ENCODE peak calls at places on chromosomes 16 and 17, in eight cellular contexts. V is HCT116, U is OCI-LY7, G is GM23248, T is MM.1S, M is hepatocyte, E is PC-3, Y is GM23338. W is an unnamed sample.

GRCh38 chr17:1878419-1879121 is 48.8 kb downstream of the RPA1 start:
- DNase-seq in M (no peak), T (no peak), E (peak; percentile 31), Y (no peak), V (no peak), G (peak; percentile 57), U (no peak), W (no peak)

GRCh38 chr17:42795061-42795460 is 3.4 kb downstream of the COA3 start:
- DNase-seq in G (no peak), V (no peak), U (no peak), Y (no peak), E (no peak), T (no peak), M (no peak), W (no peak)

GRCh38 chr17:80354381-80354780 is 60.6 kb upstream of the ENDOV start:
- DNase-seq in U (no peak), E (no peak), M (no peak), T (no peak), V (no peak), G (no peak), Y (no peak), W (no peak)

GRCh38 chr16:50651835-50652438 is 29.2 kb downstream of the SNX20 start:
- DNase-seq in V (no peak), M (no peak), T (no peak), E (no peak), Y (no peak), U (no peak), G (no peak), W (no peak)

GRCh38 chr17:30309591-30309990 is 17.8 kb upstream of the BLMH start:
- DNase-seq in T (no peak), G (peak; percentile 46), M (no peak), E (no peak), V (no peak), Y (no peak), U (no peak), W (no peak)

GRCh38 chr17:28953444-28954118 is 2.3 kb upstream of the PHF12 start:
- DNase-seq in T (peak; percentile 42), V (peak; percentile 45), G (peak; percentile 53), Y (peak; percentile 97), M (peak; percentile 64), E (peak; percentile 54), U (peak; percentile 70), W (peak; percentile 88)

GRCh38 chr17:49546546-49547535 is 28.8 kb upstream of the NXPH3 start:
- DNase-seq in E (no peak), Y (no peak), T (no peak), G (no peak), U (no peak), V (no peak), M (peak; percentile 3), W (peak; percentile 81)

GRCh38 chr17:37787055-37787720 is 42.3 kb upstream of the HNF1B start:
- DNase-seq in V (no peak), M (peak; percentile 73), U (no peak), T (no peak), E (no peak), Y (no peak), G (peak; percentile 39), W (no peak)

GRCh38 chr16:5500526-5500925 is 402.9 kb upstream of the EEF2KMT start:
- DNase-seq in G (no peak), Y (no peak), M (no peak), E (no peak), T (no peak), U (no peak), V (no peak), W (no peak)

GRCh38 chr17:1617620-1618174 is 10.9 kb downstream of the SLC43A2 start:
- DNase-seq in V (peak; percentile 93), T (no peak), G (peak; percentile 94), M (peak; percentile 83), U (no peak), Y (no peak), E (no peak), W (no peak)

GRCh38 chr17:68600881-68601564 is at the start of gene FAM20A:
- DNase-seq in Y (peak; percentile 53), T (no peak), V (no peak), U (no peak), M (peak; percentile 79), E (no peak), G (peak; percentile 69), W (peak; percentile 59)

GRCh38 chr16:53087101-53087500 is 32.3 kb downstream of the CHD9 start:
- DNase-seq in V (no peak), M (no peak), U (no peak), T (no peak), G (peak; percentile 80), E (no peak), Y (no peak), W (no peak)

GRCh38 chr17:4786516-4786915 is 352 bp upstream of the VMO1 start:
- DNase-seq in Y (no peak), U (no peak), T (no peak), G (peak; percentile 21), M (no peak), V (no peak), E (no peak), W (no peak)

GRCh38 chr16:61391835-61392234 is 644.4 kb downstream of the CDH8 start:
- DNase-seq in T (no peak), E (no peak), M (no peak), U (no peak), Y (no peak), G (no peak), V (no peak), W (no peak)

GRCh38 chr16:23704772-23705516 is 8.1 kb downstream of the ERN2 start:
- DNase-seq in G (no peak), V (no peak), M (no peak), E (no peak), U (no peak), Y (no peak), T (no peak), W (no peak)

GRCh38 chr17:41782142-41782541 is 4.4 kb downstream of the JUP start:
- DNase-seq in G (no peak), M (no peak), U (no peak), V (no peak), E (no peak), Y (no peak), T (no peak), W (no peak)

GRCh38 chr16:1543085-1543896 is 9.8 kb downstream of the TMEM204 start:
- DNase-seq in E (peak; percentile 74), G (peak; percentile 88), T (no peak), M (no peak), U (peak; percentile 4), V (peak; percentile 31), Y (peak; percentile 67), W (peak; percentile 17)

GRCh38 chr17:373616-374225 is 21.1 kb upstream of the RPH3AL start:
- DNase-seq in G (peak; percentile 38), T (no peak), U (no peak), V (no peak), E (peak; percentile 58), M (no peak), Y (peak; percentile 44), W (no peak)

GRCh38 chr16:12231666-12232065 is 255.1 kb downstream of the SNX29 start:
- DNase-seq in T (no peak), M (no peak), Y (no peak), U (no peak), E (peak; percentile 71), G (peak; percentile 84), V (no peak), W (no peak)

GRCh38 chr17:14052886-14053615 is 16.3 kb upstream of the COX10 start:
- DNase-seq in M (peak; percentile 19), Y (no peak), T (no peak), V (no peak), U (no peak), G (peak; percentile 9), E (no peak), W (no peak)

GRCh38 chr17:63274156-63274555 is 171.9 kb downstream of the CYB561 start:
- DNase-seq in T (no peak), M (no peak), Y (no peak), E (peak; percentile 83), V (peak; percentile 32), G (peak; percentile 77), U (no peak), W (no peak)

GRCh38 chr16:75572859-75573542 is 6.8 kb downstream of the GABARAPL2 start:
- DNase-seq in Y (no peak), U (no peak), M (no peak), G (no peak), T (no peak), V (no peak), E (no peak), W (no peak)

DNA sequence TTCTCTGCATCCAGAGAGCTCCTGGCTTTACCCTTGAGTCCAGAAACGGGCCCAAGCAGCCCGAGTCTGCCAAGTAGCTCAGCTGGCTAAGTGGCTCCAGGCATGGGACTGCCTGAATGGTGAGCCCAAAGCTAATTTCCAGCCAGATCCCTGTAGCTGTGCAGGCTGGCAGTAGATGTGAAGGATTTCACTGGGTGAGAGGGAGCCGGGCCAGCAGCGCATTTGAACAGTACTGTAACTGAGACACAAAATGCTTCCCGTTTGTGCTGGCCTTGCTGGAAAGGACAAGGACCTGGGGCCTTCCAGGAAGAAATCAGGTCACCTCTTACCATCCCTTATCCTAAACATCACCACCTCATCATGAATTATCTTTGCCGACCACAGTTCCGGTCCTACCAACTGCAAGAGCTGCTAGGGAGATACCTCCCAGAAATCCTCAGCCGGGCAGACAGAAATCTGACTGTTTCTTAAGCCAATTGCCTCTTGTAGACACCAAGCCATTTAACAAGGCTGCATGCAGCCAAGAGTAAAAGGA is 3.7 kb downstream of the TIMP2 start:
- DNase-seq in Y (no peak), V (no peak), U (no peak), E (no peak), G (peak; percentile 62), T (no peak), M (no peak), W (no peak)
- TF ChIP-seq EZH2phosphoT487 in Y (no peak), V (no peak), U (no peak), E (no peak), G (no peak), T (no peak), M (no peak), W (no peak)

GRCh38 chr16:85174871-85175723 is 62.8 kb upstream of the CIBAR2 start:
- DNase-seq in M (no peak), Y (no peak), T (no peak), G (peak; percentile 76), U (no peak), V (no peak), E (peak; percentile 19), W (no peak)
- H3K4me1 ChIP-seq in M (peaks cover 49% of the 10 kb centered on the region), Y (peaks cover 34% of the 10 kb centered on the region), T (no peaks in the 10 kb centered on the region), G (peaks cover 43% of the 10 kb centered on the region), U (no peaks in the 10 kb centered on the region), V (peaks cover 52% of the 10 kb centered on the region), E (peaks cover 40% of the 10 kb centered on the region), W (peaks cover 28% of the 10 kb centered on the region)

GRCh38 chr17:12973496-12974318 is 44.1 kb downstream of the ELAC2 start:
- DNase-seq in G (peak; percentile 39), Y (peak; percentile 69), M (peak; percentile 17), T (no peak), E (no peak), V (no peak), U (no peak), W (peak; percentile 44)
- H2AFZ ChIP-seq in G (peak overlapping the region; percentile 88), Y (peak overlapping the region; percentile 52), M (peak overlapping the region; percentile 33), T (no peak overlapping the region), E (no peak overlapping the region), V (no peak overlapping the region), U (no peak overlapping the region), W (no peak overlapping the region)

GRCh38 chr16:80591071-80591935 is 50.5 kb downstream of the DYNLRB2 start:
- DNase-seq in U (no peak), M (no peak), Y (no peak), G (no peak), T (no peak), E (no peak), V (no peak), W (no peak)
- TF ChIP-seq EZH2phosphoT487 in U (no peak), M (no peak), Y (no peak), G (no peak), T (no peak), E (no peak), V (no peak), W (no peak)